ENCODE peak calls at places on chromosomes 1 and 21, in seven cellular contexts. H is HCT116, G is H1, L is K562, I is GM12878, F is SK-N-SH, Q is HepG2. O is an unnamed sample.
A peak's percentile ranks its signal among the peaks of the same experiment; 100 is the strongest.

GRCh38 chr1:181135815-181136737 is 47.6 kb downstream of the IER5 start:
- DNase-seq in H (no peak), G (no peak), L (no peak), I (no peak), F (peak; percentile 42), Q (no peak), O (peak; percentile 82)

GRCh38 chr1:167693425-167694045 is 28.2 kb upstream of the MPZL1 start:
- DNase-seq in H (no peak), G (no peak), L (no peak), I (no peak), F (no peak), Q (no peak), O (no peak)

GRCh38 chr1:38735651-38736161 is 123.9 kb downstream of the RRAGC start:
- DNase-seq in H (no peak), G (no peak), L (no peak), I (no peak), F (no peak), Q (no peak), O (no peak)

GRCh38 chr21:46118305-46118870 is 20.5 kb downstream of the COL6A2 start:
- DNase-seq in H (no peak), G (peak; percentile 41), L (no peak), I (no peak), F (peak; percentile 28), Q (no peak), O (no peak)

GRCh38 chr1:15353839-15354579 is 55.7 kb upstream of the EFHD2 start:
- DNase-seq in H (peak; percentile 58), G (no peak), L (peak; percentile 36), I (no peak), F (peak; percentile 49), Q (peak; percentile 43), O (no peak)

GRCh38 chr1:19310720-19311502 is 1.0 kb downstream of the AKR7A2 start:
- DNase-seq in H (no peak), G (no peak), L (no peak), I (no peak), F (peak; percentile 54), Q (peak; percentile 22), O (peak; percentile 26)

GRCh38 chr1:109980324-109981127 is 4.0 kb upstream of the AHCYL1 start:
- DNase-seq in H (peak; percentile 26), G (no peak), L (no peak), I (no peak), F (peak; percentile 30), Q (peak; percentile 32), O (peak; percentile 69)

GRCh38 chr1:16617101-16617727 is 3.9 kb upstream of the NBPF1 start:
- DNase-seq in H (no peak), G (peak; percentile 60), L (peak; percentile 56), I (no peak), F (peak; percentile 47), Q (no peak), O (no peak)

GRCh38 chr1:23593042-23593521 is 33.8 kb upstream of the ID3 start:
- DNase-seq in H (no peak), G (no peak), L (no peak), I (no peak), F (no peak), Q (no peak), O (no peak)

GRCh38 chr1:185917646-185918045 is 183.5 kb downstream of the HMCN1 start:
- DNase-seq in H (no peak), G (no peak), L (no peak), I (no peak), F (no peak), Q (no peak), O (peak; percentile 48)

GRCh38 chr21:36260030-36260787 is 59.8 kb upstream of the MORC3 start:
- DNase-seq in H (peak; percentile 24), G (no peak), L (peak; percentile 63), I (peak; percentile 53), F (peak; percentile 70), Q (peak; percentile 55), O (peak; percentile 79)

GRCh38 chr1:236206548-236206947 is 64.2 kb downstream of the GPR137B start:
- DNase-seq in H (no peak), G (peak; percentile 43), L (no peak), I (no peak), F (no peak), Q (no peak), O (no peak)

GRCh38 chr1:118739421-118739930 is 248.7 kb downstream of the TBX15 start:
- DNase-seq in H (no peak), G (no peak), L (no peak), I (no peak), F (no peak), Q (no peak), O (no peak)

GRCh38 chr1:229432116-229432461 is 1.8 kb downstream of the ACTA1 start:
- DNase-seq in H (no peak), G (no peak), L (no peak), I (no peak), F (no peak), Q (no peak), O (no peak)

GRCh38 chr21:39184050-39184980 is 1.1 kb upstream of the PSMG1 start:
- DNase-seq in H (no peak), G (no peak), L (no peak), I (no peak), F (no peak), Q (no peak), O (no peak)

GRCh38 chr1:88608139-88608943 is 75.7 kb upstream of the PKN2 start:
- DNase-seq in H (peak; percentile 32), G (no peak), L (peak; percentile 30), I (no peak), F (peak; percentile 29), Q (peak; percentile 22), O (no peak)

GRCh38 chr1:206583461-206584264 is 28.6 kb downstream of the EIF2D start:
- DNase-seq in H (peak; percentile 45), G (peak; percentile 91), L (peak; percentile 91), I (no peak), F (peak; percentile 84), Q (peak; percentile 55), O (peak; percentile 84)
- TF ChIP-seq JUND in H (no peak), G (no peak), L (no peak), I (no peak), F (no peak), Q (no peak), O (no peak)

DNA sequence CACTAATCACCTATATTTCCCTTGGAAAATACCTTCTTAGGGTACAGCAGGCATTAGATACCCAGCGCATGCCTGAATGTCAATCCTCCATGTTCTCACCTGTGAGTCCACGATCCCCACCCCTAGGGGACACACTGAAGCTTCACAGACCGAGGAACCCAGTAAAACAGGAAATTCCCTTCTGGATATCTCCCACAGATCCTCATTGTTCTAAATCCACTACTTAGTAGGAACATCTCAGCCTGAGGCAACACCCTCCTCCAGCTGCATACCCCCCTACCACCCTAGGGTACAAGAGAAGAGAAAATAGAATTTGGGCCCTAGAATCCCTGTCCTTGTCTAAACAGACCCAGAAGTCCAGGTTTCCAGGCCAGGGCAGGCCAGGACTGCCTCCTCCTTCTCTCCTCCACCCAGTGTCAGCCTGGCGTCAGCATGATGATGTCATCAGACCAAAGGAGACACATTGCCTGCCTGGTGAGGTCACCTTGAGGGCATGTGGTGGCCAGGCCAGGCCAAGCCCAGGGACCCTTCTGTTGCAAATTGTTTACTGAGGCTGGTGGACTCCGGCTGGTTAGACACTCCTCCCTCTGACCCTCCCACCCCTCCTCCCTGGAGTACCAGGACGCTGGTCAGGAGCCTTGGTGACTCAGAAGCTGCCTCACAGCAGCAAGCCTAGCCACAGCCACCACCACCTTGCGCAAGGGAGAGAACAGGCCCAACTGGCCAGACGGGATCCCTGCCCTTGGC is 6.2 kb downstream of the NECTIN4 start:
- DNase-seq in H (peak; percentile 89), G (no peak), L (peak; percentile 77), I (no peak), F (peak; percentile 60), Q (peak; percentile 76), O (peak; percentile 55)
- TF ChIP-seq JUND in H (no peak), G (no peak), L (peak; percentile 89), I (no peak), F (peak; percentile 9), Q (peak; percentile 16), O (no peak)

DNA sequence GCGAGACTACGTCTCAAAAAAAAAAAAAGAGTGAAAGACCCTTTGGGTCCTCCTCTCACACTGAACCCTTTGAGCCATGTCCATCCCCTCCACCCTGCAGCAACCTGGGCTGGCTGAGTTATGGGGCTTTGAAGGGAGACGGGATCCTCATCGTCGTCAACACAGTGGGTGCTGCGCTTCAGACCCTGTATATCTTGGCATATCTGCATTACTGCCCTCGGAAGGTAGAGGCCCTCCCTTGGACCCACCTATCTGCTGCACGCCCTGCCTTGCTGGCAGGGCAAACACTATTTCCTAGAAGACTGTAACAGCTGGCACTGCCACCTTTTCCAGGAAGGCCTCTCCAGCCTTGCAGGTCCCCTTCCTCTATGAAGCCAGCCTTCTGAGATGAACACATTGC is 1.1 kb downstream of the SLC50A1 start:
- DNase-seq in H (no peak), G (peak; percentile 52), L (no peak), I (no peak), F (no peak), Q (no peak), O (no peak)
- TF ChIP-seq JUND in H (no peak), G (no peak), L (no peak), I (no peak), F (no peak), Q (no peak), O (no peak)

GRCh38 chr1:78492376-78492950 is 1.7 kb downstream of the PTGFR start:
- DNase-seq in H (no peak), G (no peak), L (no peak), I (no peak), F (no peak), Q (no peak), O (no peak)
- TF ChIP-seq JUND in H (no peak), G (no peak), L (no peak), I (no peak), F (no peak), Q (no peak), O (no peak)

GRCh38 chr1:111474106-111474505 is 322 bp downstream of the C1orf162 start:
- DNase-seq in H (no peak), G (no peak), L (no peak), I (no peak), F (no peak), Q (no peak), O (no peak)

GRCh38 chr1:111476214-111476613 is 2.4 kb downstream of the C1orf162 start:
- DNase-seq in H (no peak), G (no peak), L (no peak), I (no peak), F (no peak), Q (no peak), O (no peak)

GRCh38 chr1:111474521-111474920 is 737 bp downstream of the C1orf162 start:
- DNase-seq in H (no peak), G (no peak), L (no peak), I (no peak), F (no peak), Q (no peak), O (no peak)

GRCh38 chr1:111475706-111476105 is 1.9 kb downstream of the C1orf162 start:
- DNase-seq in H (no peak), G (no peak), L (no peak), I (peak; percentile 47), F (no peak), Q (no peak), O (no peak)

GRCh38 chr1:111476761-111477309 is 3.1 kb downstream of the C1orf162 start:
- DNase-seq in H (no peak), G (no peak), L (no peak), I (peak; percentile 59), F (no peak), Q (no peak), O (no peak)
- TF ChIP-seq JUND in H (no peak), G (no peak), L (no peak), I (no peak), F (no peak), Q (no peak), O (no peak)

GRCh38 chr1:37006132-37006868 is 28.0 kb downstream of the GRIK3 start:
- DNase-seq in H (no peak), G (no peak), L (no peak), I (no peak), F (no peak), Q (no peak), O (no peak)
- TF ChIP-seq JUND in H (no peak), G (no peak), L (no peak), I (no peak), F (no peak), Q (no peak), O (no peak)

GRCh38 chr1:169109561-169110134 is 3.2 kb downstream of the ATP1B1 start:
- DNase-seq in H (peak; percentile 88), G (no peak), L (no peak), I (no peak), F (peak; percentile 70), Q (peak; percentile 97), O (peak; percentile 88)
- TF ChIP-seq JUND in H (peak; percentile 31), G (no peak), L (no peak), I (no peak), F (no peak), Q (no peak), O (no peak)

O was measured in T47D.